ENCODE peak calls at places on chromosomes 16 and 17, in eight cellular contexts. One of them, this sample, is unnamed.

GRCh38 chr17:58338454-58338841 is 9.9 kb upstream of the TSPOAP1 start:
- DNase-seq in foreskin fibroblast: no peak
- DNase-seq in hepatocyte: no peak
- DNase-seq in kidney epithelial cell: no peak
- DNase-seq in psoas muscle: no peak
- DNase-seq in epithelial cell of esophagus: no peak
- DNase-seq in transverse colon: no peak
- DNase-seq in cardiac muscle cell: peak
- DNase-seq in this sample: no peak

GRCh38 chr17:71405101-71405500 is 715.7 kb upstream of the SOX9 start:
- DNase-seq in hepatocyte: no peak
- DNase-seq in epithelial cell of esophagus: peak
- DNase-seq in cardiac muscle cell: no peak
- DNase-seq in psoas muscle: no peak
- DNase-seq in kidney epithelial cell: no peak
- DNase-seq in foreskin fibroblast: no peak
- DNase-seq in transverse colon: no peak
- DNase-seq in this sample: no peak

GRCh38 chr16:59213952-59214351 is 479.8 kb upstream of the GOT2 start:
- DNase-seq in epithelial cell of esophagus: no peak
- DNase-seq in foreskin fibroblast: no peak
- DNase-seq in cardiac muscle cell: no peak
- DNase-seq in transverse colon: no peak
- DNase-seq in kidney epithelial cell: no peak
- DNase-seq in hepatocyte: no peak
- DNase-seq in psoas muscle: no peak
- DNase-seq in this sample: no peak

GRCh38 chr17:83100853-83101391 is 21.5 kb downstream of the METRNL start:
- DNase-seq in hepatocyte: peak
- DNase-seq in foreskin fibroblast: no peak
- DNase-seq in kidney epithelial cell: no peak
- DNase-seq in psoas muscle: no peak
- DNase-seq in transverse colon: peak
- DNase-seq in epithelial cell of esophagus: no peak
- DNase-seq in cardiac muscle cell: no peak
- DNase-seq in this sample: no peak

GRCh38 chr17:47304191-47304590 is 19.6 kb upstream of the EFCAB13 start:
- DNase-seq in foreskin fibroblast: no peak
- DNase-seq in epithelial cell of esophagus: no peak
- DNase-seq in transverse colon: no peak
- DNase-seq in hepatocyte: no peak
- DNase-seq in psoas muscle: no peak
- DNase-seq in kidney epithelial cell: no peak
- DNase-seq in cardiac muscle cell: no peak
- DNase-seq in this sample: no peak

GRCh38 chr16:54236761-54237160 is 49.8 kb downstream of the IRX3 start:
- DNase-seq in epithelial cell of esophagus: no peak
- DNase-seq in foreskin fibroblast: peak
- DNase-seq in hepatocyte: no peak
- DNase-seq in kidney epithelial cell: no peak
- DNase-seq in cardiac muscle cell: peak
- DNase-seq in psoas muscle: no peak
- DNase-seq in transverse colon: no peak
- DNase-seq in this sample: no peak

GRCh38 chr16:87201052-87201451 is 116.1 kb downstream of the C16orf95 start:
- DNase-seq in epithelial cell of esophagus: peak
- DNase-seq in foreskin fibroblast: peak
- DNase-seq in cardiac muscle cell: peak
- DNase-seq in hepatocyte: peak
- DNase-seq in kidney epithelial cell: peak
- DNase-seq in transverse colon: peak
- DNase-seq in psoas muscle: peak
- DNase-seq in this sample: peak

GRCh38 chr17:64459284-64459747 is 10.4 kb downstream of the MILR1 start:
- DNase-seq in psoas muscle: no peak
- DNase-seq in cardiac muscle cell: peak
- DNase-seq in transverse colon: peak
- DNase-seq in epithelial cell of esophagus: peak
- DNase-seq in hepatocyte: peak
- DNase-seq in foreskin fibroblast: peak
- DNase-seq in kidney epithelial cell: peak
- DNase-seq in this sample: peak

GRCh38 chr16:89621136-89621697 is 7.8 kb downstream of the DPEP1 start:
- DNase-seq in psoas muscle: no peak
- DNase-seq in cardiac muscle cell: no peak
- DNase-seq in transverse colon: no peak
- DNase-seq in epithelial cell of esophagus: no peak
- DNase-seq in foreskin fibroblast: no peak
- DNase-seq in hepatocyte: no peak
- DNase-seq in kidney epithelial cell: no peak
- DNase-seq in this sample: no peak

DNA sequence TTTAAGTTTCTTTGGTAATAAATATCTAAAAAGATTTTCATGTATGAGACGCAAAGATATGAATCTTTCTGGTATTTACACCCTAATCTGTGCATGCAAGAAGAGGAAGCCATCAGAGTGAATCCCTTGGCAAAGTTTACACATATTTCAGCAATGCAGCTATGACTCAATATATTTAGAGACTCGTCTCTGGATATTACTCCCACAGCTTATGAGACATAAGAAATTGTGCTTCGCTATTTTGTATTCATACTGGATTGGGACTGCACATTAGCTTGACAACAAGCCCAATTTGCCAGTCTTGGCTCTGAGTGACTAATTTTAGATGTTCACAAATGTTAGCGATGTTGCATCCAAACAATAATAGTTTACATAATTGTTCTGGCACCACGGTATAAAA is 532.0 kb downstream of the CDH11 start:
- DNase-seq in psoas muscle: no peak
- DNase-seq in foreskin fibroblast: peak
- DNase-seq in transverse colon: no peak
- DNase-seq in epithelial cell of esophagus: peak
- DNase-seq in hepatocyte: no peak
- DNase-seq in cardiac muscle cell: peak
- DNase-seq in kidney epithelial cell: no peak
- DNase-seq in this sample: peak
- H3K4me3 ChIP-seq in psoas muscle: no peak
- H3K4me3 ChIP-seq in foreskin fibroblast: no peak
- H3K4me3 ChIP-seq in transverse colon: no peak
- H3K4me3 ChIP-seq in epithelial cell of esophagus: no peak
- H3K4me3 ChIP-seq in hepatocyte: no peak
- H3K4me3 ChIP-seq in cardiac muscle cell: no peak
- H3K4me3 ChIP-seq in kidney epithelial cell: no peak
- H3K4me3 ChIP-seq in this sample: no peak

DNA sequence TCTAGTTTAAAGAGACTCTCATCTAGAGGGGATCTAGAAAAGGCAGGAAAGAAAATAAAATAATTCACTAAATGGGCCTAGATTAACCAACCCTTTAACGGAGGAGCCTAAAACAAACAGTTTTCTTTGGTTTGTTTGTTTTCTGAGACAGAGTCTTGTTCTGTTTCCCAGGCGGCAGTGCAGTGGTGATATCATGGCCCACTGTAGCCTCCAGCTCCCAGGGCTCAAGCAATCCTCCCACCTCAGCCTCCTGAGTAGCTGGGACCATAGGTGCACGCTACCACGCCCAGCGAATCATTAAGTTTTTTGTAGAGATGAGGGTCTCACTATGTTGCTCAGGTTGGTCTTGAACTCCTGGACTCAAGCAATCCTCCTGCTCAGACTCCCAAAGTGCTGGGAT is 122.3 kb upstream of the TOB1 start:
- DNase-seq in epithelial cell of esophagus: no peak
- DNase-seq in foreskin fibroblast: no peak
- DNase-seq in hepatocyte: no peak
- DNase-seq in transverse colon: no peak
- DNase-seq in psoas muscle: no peak
- DNase-seq in cardiac muscle cell: no peak
- DNase-seq in kidney epithelial cell: no peak
- DNase-seq in this sample: no peak
- TF ChIP-seq CTCF in epithelial cell of esophagus: no peak
- TF ChIP-seq CTCF in foreskin fibroblast: no peak
- TF ChIP-seq CTCF in hepatocyte: no peak
- TF ChIP-seq CTCF in transverse colon: no peak
- TF ChIP-seq CTCF in psoas muscle: no peak
- TF ChIP-seq CTCF in cardiac muscle cell: no peak
- TF ChIP-seq CTCF in kidney epithelial cell: no peak
- TF ChIP-seq CTCF in this sample: no peak

GRCh38 chr17:41307647-41308046 is 1.5 kb downstream of the KRTAP16-1 start:
- DNase-seq in kidney epithelial cell: peak
- DNase-seq in foreskin fibroblast: no peak
- DNase-seq in psoas muscle: no peak
- DNase-seq in hepatocyte: no peak
- DNase-seq in cardiac muscle cell: no peak
- DNase-seq in transverse colon: no peak
- DNase-seq in epithelial cell of esophagus: no peak
- DNase-seq in this sample: peak
- H3K4me3 ChIP-seq in kidney epithelial cell: no peak
- H3K4me3 ChIP-seq in foreskin fibroblast: no peak
- H3K4me3 ChIP-seq in psoas muscle: no peak
- H3K4me3 ChIP-seq in hepatocyte: no peak
- H3K4me3 ChIP-seq in cardiac muscle cell: no peak
- H3K4me3 ChIP-seq in transverse colon: no peak
- H3K4me3 ChIP-seq in epithelial cell of esophagus: no peak
- H3K4me3 ChIP-seq in this sample: no peak

GRCh38 chr16:3182608-3183444 is 5.2 kb upstream of the OR1F1 start:
- DNase-seq in foreskin fibroblast: no peak
- DNase-seq in transverse colon: peak
- DNase-seq in epithelial cell of esophagus: peak
- DNase-seq in cardiac muscle cell: peak
- DNase-seq in kidney epithelial cell: no peak
- DNase-seq in hepatocyte: no peak
- DNase-seq in psoas muscle: no peak
- DNase-seq in this sample: peak
- TF ChIP-seq CTCF in foreskin fibroblast: peak
- TF ChIP-seq CTCF in transverse colon: peak
- TF ChIP-seq CTCF in epithelial cell of esophagus: peak
- TF ChIP-seq CTCF in cardiac muscle cell: peak
- TF ChIP-seq CTCF in kidney epithelial cell: no peak
- TF ChIP-seq CTCF in hepatocyte: peak
- TF ChIP-seq CTCF in psoas muscle: peak
- TF ChIP-seq CTCF in this sample: peak

GRCh38 chr17:44086364-44087311 is 16.1 kb downstream of the G6PC3 start:
- DNase-seq in cardiac muscle cell: peak
- DNase-seq in foreskin fibroblast: peak
- DNase-seq in psoas muscle: peak
- DNase-seq in transverse colon: no peak
- DNase-seq in epithelial cell of esophagus: peak
- DNase-seq in kidney epithelial cell: peak
- DNase-seq in hepatocyte: peak
- DNase-seq in this sample: peak
- H3K4me3 ChIP-seq in cardiac muscle cell: no peak
- H3K4me3 ChIP-seq in foreskin fibroblast: no peak
- H3K4me3 ChIP-seq in psoas muscle: no peak
- H3K4me3 ChIP-seq in transverse colon: no peak
- H3K4me3 ChIP-seq in epithelial cell of esophagus: no peak
- H3K4me3 ChIP-seq in kidney epithelial cell: no peak
- H3K4me3 ChIP-seq in hepatocyte: no peak
- H3K4me3 ChIP-seq in this sample: no peak

GRCh38 chr17:78134899-78135385 is 4.4 kb downstream of the TMC8 start:
- DNase-seq in epithelial cell of esophagus: no peak
- DNase-seq in kidney epithelial cell: no peak
- DNase-seq in transverse colon: no peak
- DNase-seq in psoas muscle: no peak
- DNase-seq in hepatocyte: no peak
- DNase-seq in foreskin fibroblast: no peak
- DNase-seq in cardiac muscle cell: no peak
- DNase-seq in this sample: no peak

GRCh38 chr17:78132767-78133178 is 2.2 kb downstream of the TMC8 start:
- DNase-seq in foreskin fibroblast: no peak
- DNase-seq in psoas muscle: no peak
- DNase-seq in epithelial cell of esophagus: no peak
- DNase-seq in cardiac muscle cell: no peak
- DNase-seq in hepatocyte: no peak
- DNase-seq in kidney epithelial cell: no peak
- DNase-seq in transverse colon: no peak
- DNase-seq in this sample: no peak

GRCh38 chr17:78133179-78133951 is 2.8 kb downstream of the TMC8 start:
- DNase-seq in foreskin fibroblast: no peak
- DNase-seq in psoas muscle: no peak
- DNase-seq in epithelial cell of esophagus: no peak
- DNase-seq in transverse colon: no peak
- DNase-seq in cardiac muscle cell: no peak
- DNase-seq in kidney epithelial cell: no peak
- DNase-seq in hepatocyte: no peak
- DNase-seq in this sample: no peak

GRCh38 chr17:78135858-78136500 is 5.4 kb downstream of the TMC8 start:
- DNase-seq in hepatocyte: no peak
- DNase-seq in psoas muscle: no peak
- DNase-seq in cardiac muscle cell: no peak
- DNase-seq in epithelial cell of esophagus: no peak
- DNase-seq in transverse colon: no peak
- DNase-seq in kidney epithelial cell: no peak
- DNase-seq in foreskin fibroblast: no peak
- DNase-seq in this sample: no peak

DNA sequence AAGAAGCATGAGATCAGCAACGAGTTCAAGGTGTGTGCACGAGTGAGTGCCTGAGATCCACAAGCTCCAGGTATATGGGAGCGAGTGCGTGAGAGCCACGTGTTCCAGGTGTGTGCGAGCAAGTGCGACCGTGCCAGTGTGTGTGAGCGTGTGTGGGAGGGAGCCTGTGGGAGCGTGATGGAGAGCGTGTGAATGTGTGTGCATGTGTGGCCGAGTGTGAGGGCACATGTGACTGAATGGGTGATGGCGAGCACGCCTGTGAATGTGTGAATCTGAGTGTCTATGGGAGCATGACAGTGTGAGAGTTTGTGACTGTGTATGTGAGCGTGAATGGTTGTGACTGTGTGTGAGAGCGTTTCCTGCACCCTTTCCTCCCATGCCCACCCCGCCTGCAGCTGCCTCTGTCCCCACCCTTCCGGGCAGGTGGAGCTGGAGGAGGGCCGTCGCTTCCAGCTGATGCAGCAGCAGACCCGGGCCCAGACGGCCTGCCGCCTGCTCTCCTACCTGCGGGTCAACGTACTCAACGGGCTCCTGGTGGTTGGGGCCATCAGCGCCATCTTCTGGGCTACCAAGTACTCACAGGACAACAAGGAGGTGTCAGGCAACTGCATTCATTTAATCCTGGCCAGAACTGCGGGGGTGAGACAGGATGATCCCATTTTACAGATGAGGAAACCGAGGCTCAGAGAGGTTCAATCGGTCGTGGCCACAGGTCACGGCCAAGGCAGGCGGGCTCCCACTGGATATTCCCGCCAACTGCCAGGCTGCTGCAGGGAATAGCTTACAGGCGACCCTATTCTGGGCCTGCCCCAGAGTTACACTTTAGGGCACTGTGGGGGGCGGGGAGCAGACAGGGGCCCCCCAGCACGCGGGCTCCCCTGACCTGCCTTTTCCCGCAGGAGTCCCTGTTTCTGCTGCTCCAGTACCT is 3.7 kb downstream of the TMC8 start:
- DNase-seq in epithelial cell of esophagus: peak
- DNase-seq in cardiac muscle cell: peak
- DNase-seq in transverse colon: peak
- DNase-seq in foreskin fibroblast: no peak
- DNase-seq in psoas muscle: no peak
- DNase-seq in kidney epithelial cell: no peak
- DNase-seq in hepatocyte: peak
- DNase-seq in this sample: peak
- TF ChIP-seq CTCF in epithelial cell of esophagus: peak
- TF ChIP-seq CTCF in cardiac muscle cell: peak
- TF ChIP-seq CTCF in transverse colon: peak
- TF ChIP-seq CTCF in foreskin fibroblast: peak
- TF ChIP-seq CTCF in psoas muscle: peak
- TF ChIP-seq CTCF in kidney epithelial cell: peak
- TF ChIP-seq CTCF in hepatocyte: peak
- TF ChIP-seq CTCF in this sample: peak

GRCh38 chr17:8359769-8360168 is 16.7 kb downstream of the KRABD2 start:
- DNase-seq in psoas muscle: no peak
- DNase-seq in kidney epithelial cell: peak
- DNase-seq in transverse colon: no peak
- DNase-seq in epithelial cell of esophagus: peak
- DNase-seq in hepatocyte: no peak
- DNase-seq in foreskin fibroblast: peak
- DNase-seq in cardiac muscle cell: peak
- DNase-seq in this sample: peak
- H3K4me3 ChIP-seq in psoas muscle: no peak
- H3K4me3 ChIP-seq in kidney epithelial cell: no peak
- H3K4me3 ChIP-seq in transverse colon: no peak
- H3K4me3 ChIP-seq in epithelial cell of esophagus: no peak
- H3K4me3 ChIP-seq in hepatocyte: no peak
- H3K4me3 ChIP-seq in foreskin fibroblast: no peak
- H3K4me3 ChIP-seq in cardiac muscle cell: no peak
- H3K4me3 ChIP-seq in this sample: no peak

This sample was measured in choroid plexus epithelial cell.